ENCODE peak calls at places on chromosomes 5 and 9, in nine cellular contexts. O is neural progenitor cell; W is A549; Z is K562; G is kidney; L is mesenchymal stem cell; U is naive thymus-derived CD4-positive, alpha-beta T cell; P is GM23248; S is Panc1. K is an unnamed sample. For H3K4me1, the result is how much of the 10 kb centered on the place peaks cover.

GRCh38 chr5:126868961-126869451 is 92.1 kb downstream of the LMNB1 start:
- DNase-seq in O (peak), W (no peak), Z (no peak), G (no peak), L (no peak), U (no peak), P (peak), S (no peak), K (no peak)

GRCh38 chr5:35345222-35345621 is 114.9 kb upstream of the PRLR start:
- DNase-seq in O (no peak), W (no peak), Z (no peak), G (no peak), L (no peak), U (no peak), P (no peak), S (no peak), K (no peak)

GRCh38 chr5:59099270-59099994 is 516.6 kb downstream of the RAB3C start:
- DNase-seq in O (no peak), W (peak), Z (no peak), G (no peak), L (peak), U (no peak), P (peak), S (peak), K (peak)

GRCh38 chr5:17148481-17148880 is 69.0 kb upstream of the BASP1 start:
- DNase-seq in O (no peak), W (no peak), Z (no peak), G (no peak), L (no peak), U (no peak), P (no peak), S (no peak), K (no peak)

GRCh38 chr9:76255781-76256455 is 138.3 kb downstream of the RFK start:
- DNase-seq in O (no peak), W (no peak), Z (no peak), G (no peak), L (peak), U (no peak), P (peak), S (no peak), K (peak)

GRCh38 chr5:53114988-53115387 is 5.4 kb upstream of the MOCS2 start:
- DNase-seq in O (no peak), W (no peak), Z (no peak), G (no peak), L (peak), U (no peak), P (peak), S (no peak), K (no peak)

GRCh38 chr9:105484226-105484625 is 36.4 kb downstream of the FSD1L start:
- DNase-seq in O (no peak), W (no peak), Z (no peak), G (no peak), L (no peak), U (no peak), P (no peak), S (no peak), K (no peak)

GRCh38 chr9:71552480-71552879 is 215.8 kb downstream of the CEMIP2 start:
- DNase-seq in O (peak), W (no peak), Z (no peak), G (peak), L (no peak), U (no peak), P (no peak), S (no peak), K (no peak)

GRCh38 chr9:118891213-118891612 is 478.0 kb downstream of the BRINP1 start:
- DNase-seq in O (no peak), W (no peak), Z (no peak), G (no peak), L (no peak), U (no peak), P (no peak), S (no peak), K (no peak)

GRCh38 chr5:91302958-91303357 is 80.2 kb downstream of the ARRDC3 start:
- DNase-seq in O (peak), W (no peak), Z (no peak), G (no peak), L (no peak), U (no peak), P (no peak), S (no peak), K (no peak)

GRCh38 chr5:173760461-173761181 is 127.5 kb upstream of the CPEB4 start:
- DNase-seq in O (no peak), W (no peak), Z (no peak), G (no peak), L (no peak), U (no peak), P (no peak), S (no peak), K (no peak)

GRCh38 chr5:79495311-79495710 is 18.6 kb downstream of the HOMER1 start:
- DNase-seq in O (no peak), W (no peak), Z (no peak), G (no peak), L (peak), U (no peak), P (peak), S (no peak), K (peak)

GRCh38 chr5:35230043-35230611 is at the start of gene PRLR:
- DNase-seq in O (peak), W (no peak), Z (no peak), G (peak), L (peak), U (no peak), P (peak), S (no peak), K (no peak)

GRCh38 chr9:136138566-136138965 is 19.9 kb upstream of the TMEM250 start:
- DNase-seq in O (peak), W (no peak), Z (peak), G (no peak), L (peak), U (no peak), P (peak), S (no peak), K (no peak)

GRCh38 chr5:52502591-52502990 is 285.1 kb upstream of the ITGA1 start:
- DNase-seq in O (peak), W (no peak), Z (no peak), G (no peak), L (no peak), U (no peak), P (no peak), S (no peak), K (no peak)

GRCh38 chr9:131838581-131839280 is 98.9 kb upstream of the RAPGEF1 start:
- DNase-seq in O (peak), W (no peak), Z (no peak), G (peak), L (no peak), U (no peak), P (no peak), S (no peak), K (no peak)

GRCh38 chr5:41856644-41857491 is 13.4 kb downstream of the OXCT1 start:
- DNase-seq in O (peak), W (peak), Z (peak), G (no peak), L (peak), U (peak), P (peak), S (peak), K (peak)

GRCh38 chr9:16282216-16282615 is 588.3 kb downstream of the BNC2 start:
- DNase-seq in O (no peak), W (no peak), Z (no peak), G (no peak), L (peak), U (no peak), P (peak), S (no peak), K (no peak)

GRCh38 chr5:133081716-133082115 is 29.9 kb downstream of the HSPA4 start:
- DNase-seq in O (no peak), W (no peak), Z (no peak), G (no peak), L (no peak), U (no peak), P (no peak), S (no peak), K (no peak)

GRCh38 chr5:91296691-91297143 is 86.4 kb downstream of the ARRDC3 start:
- DNase-seq in O (no peak), W (no peak), Z (no peak), G (peak), L (no peak), U (no peak), P (peak), S (no peak), K (no peak)

GRCh38 chr9:137143459-137143858 is 4.5 kb downstream of the GRIN1 start:
- DNase-seq in O (no peak), W (no peak), Z (no peak), G (no peak), L (no peak), U (no peak), P (no peak), S (no peak), K (no peak)

GRCh38 chr9:92439921-92440750 is 15.9 kb upstream of the OMD start:
- DNase-seq in O (no peak), W (no peak), Z (no peak), G (no peak), L (peak), U (no peak), P (peak), S (no peak), K (peak)

GRCh38 chr9:4932681-4933080 is 52.4 kb upstream of the JAK2 start:
- DNase-seq in O (no peak), W (no peak), Z (no peak), G (no peak), L (no peak), U (no peak), P (no peak), S (no peak), K (no peak)

GRCh38 chr5:60633336-60633735 is 66.6 kb downstream of the DEPDC1B start:
- DNase-seq in O (no peak), W (no peak), Z (no peak), G (no peak), L (peak), U (no peak), P (peak), S (no peak), K (peak)

GRCh38 chr9:115671911-115672310 is 481.7 kb upstream of the PAPPA start:
- DNase-seq in O (no peak), W (no peak), Z (no peak), G (no peak), L (no peak), U (no peak), P (no peak), S (no peak), K (no peak)

GRCh38 chr5:79834420-79835219 is 145.0 kb downstream of the CMYA5 start:
- DNase-seq in O (no peak), W (no peak), Z (no peak), G (no peak), L (no peak), U (no peak), P (no peak), S (no peak), K (no peak)

GRCh38 chr5:117947121-117947520 is 1041.2 kb downstream of the DTWD2 start:
- DNase-seq in O (no peak), W (no peak), Z (no peak), G (no peak), L (no peak), U (no peak), P (no peak), S (no peak), K (no peak)

GRCh38 chr9:121399883-121400607 is 30.0 kb upstream of the STOM start:
- DNase-seq in O (peak), W (peak), Z (peak), G (no peak), L (peak), U (peak), P (peak), S (peak), K (peak)

GRCh38 chr5:163162645-163163044 is 274.8 kb upstream of the CCNG1 start:
- DNase-seq in O (no peak), W (no peak), Z (no peak), G (no peak), L (no peak), U (no peak), P (no peak), S (no peak), K (no peak)

GRCh38 chr5:79562351-79563246 is 48.7 kb upstream of the HOMER1 start:
- DNase-seq in O (no peak), W (no peak), Z (no peak), G (no peak), L (peak), U (no peak), P (peak), S (no peak), K (no peak)

GRCh38 chr5:57258943-57259342 is 85.1 kb downstream of the GPBP1 start:
- DNase-seq in O (no peak), W (no peak), Z (no peak), G (no peak), L (no peak), U (no peak), P (no peak), S (no peak), K (no peak)

GRCh38 chr9:136121801-136122200 is 3.1 kb upstream of the TMEM250 start:
- DNase-seq in O (no peak), W (no peak), Z (no peak), G (no peak), L (no peak), U (no peak), P (no peak), S (no peak), K (no peak)

GRCh38 chr5:155620819-155621410 is 607.4 kb downstream of the KIF4B start:
- DNase-seq in O (peak), W (no peak), Z (no peak), G (no peak), L (no peak), U (no peak), P (no peak), S (no peak), K (no peak)

GRCh38 chr5:14234204-14234603 is 91.1 kb downstream of the TRIO start:
- DNase-seq in O (no peak), W (no peak), Z (no peak), G (no peak), L (no peak), U (no peak), P (peak), S (no peak), K (peak)

DNA sequence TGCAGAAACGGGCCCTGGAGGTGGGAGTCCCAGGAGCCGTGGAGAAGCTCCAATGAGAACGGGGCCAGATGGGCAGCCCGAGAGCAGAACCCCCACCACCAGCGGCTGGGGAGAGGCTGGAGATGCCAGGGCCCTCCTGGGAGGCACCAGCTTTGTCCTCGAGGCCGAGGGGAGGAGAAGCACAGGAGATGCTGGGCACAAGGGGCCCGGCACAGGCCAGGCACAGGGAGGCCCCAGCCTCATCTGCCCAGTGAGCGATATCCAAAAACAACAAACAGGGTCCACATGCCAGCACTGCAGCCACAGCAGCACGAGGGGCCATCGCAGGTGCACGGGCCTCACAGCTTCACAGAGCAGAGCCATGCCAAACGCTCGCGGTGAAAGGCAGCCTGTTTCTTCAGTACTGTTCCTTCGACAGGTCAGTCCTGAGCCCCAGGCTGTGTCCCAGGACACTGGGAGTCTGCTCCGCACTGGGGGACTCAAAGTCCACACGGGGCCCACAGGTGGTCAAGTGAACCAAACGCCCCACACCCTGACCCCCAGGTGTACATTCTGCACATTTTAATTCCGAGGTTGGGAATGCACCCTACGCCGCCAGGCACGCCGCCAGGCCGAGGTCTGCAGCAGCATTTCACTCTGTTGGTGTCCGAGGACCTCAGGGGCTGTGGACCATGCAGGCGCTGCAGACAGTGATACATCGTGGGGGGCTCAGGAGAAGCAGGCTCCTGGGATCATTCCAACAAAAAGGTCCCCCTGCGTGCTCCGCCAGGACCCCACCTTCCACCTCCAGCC is 9.5 kb downstream of the LPCAT1 start:
- DNase-seq in O (peak), W (no peak), Z (no peak), G (peak), L (no peak), U (no peak), P (no peak), S (no peak), K (no peak)
- H3K4me1 ChIP-seq in O (under half), W (half or more), Z (under half), G (under half), L (half or more), U (under half), P (under half), S (under half), K (under half)

GRCh38 chr5:82165740-82166530 is 112.2 kb downstream of the RPS23 start:
- DNase-seq in O (peak), W (peak), Z (peak), G (peak), L (peak), U (peak), P (peak), S (no peak), K (peak)
- H3K4me1 ChIP-seq in O (under half), W (under half), Z (under half), G (under half), L (under half), U (under half), P (under half), S (under half), K (under half)

GRCh38 chr9:134341929-134342745 is 15.9 kb downstream of the RXRA start:
- DNase-seq in O (no peak), W (no peak), Z (no peak), G (no peak), L (no peak), U (no peak), P (no peak), S (no peak), K (no peak)
- H3K4me1 ChIP-seq in O (under half), W (under half), Z (under half), G (half or more), L (half or more), U (under half), P (under half), S (under half), K (under half)

DNA sequence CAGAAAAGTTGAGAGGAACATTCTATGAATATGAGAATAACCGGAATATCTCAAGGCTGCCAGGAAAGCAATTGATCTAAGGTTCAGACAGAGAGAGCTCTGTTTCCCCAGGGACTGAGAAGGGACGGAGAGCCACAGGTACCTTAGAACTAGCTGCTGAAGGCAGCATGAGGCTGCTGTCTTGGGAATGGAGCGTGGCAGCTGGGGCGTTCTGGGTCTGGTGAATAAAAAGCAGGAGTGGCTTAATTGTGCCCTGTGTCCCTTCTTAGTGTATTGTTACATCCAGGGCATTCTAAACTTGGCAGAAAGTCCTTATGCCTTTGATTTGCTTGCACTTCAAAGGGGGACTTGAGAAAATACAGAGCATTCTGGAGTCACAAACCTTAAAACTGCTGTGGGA is 434.5 kb downstream of the KDM4C start:
- DNase-seq in O (no peak), W (no peak), Z (no peak), G (no peak), L (no peak), U (no peak), P (no peak), S (no peak), K (no peak)
- H3K4me1 ChIP-seq in O (under half), W (under half), Z (under half), G (under half), L (under half), U (under half), P (under half), S (under half), K (under half)

GRCh38 chr5:169290895-169291294 is 10.0 kb downstream of the SLIT3 start:
- DNase-seq in O (no peak), W (no peak), Z (no peak), G (no peak), L (no peak), U (no peak), P (peak), S (no peak), K (peak)

GRCh38 chr5:169289520-169289919 is 11.4 kb downstream of the SLIT3 start:
- DNase-seq in O (peak), W (no peak), Z (no peak), G (no peak), L (no peak), U (no peak), P (peak), S (no peak), K (no peak)

GRCh38 chr5:169288066-169288753 is 12.7 kb downstream of the SLIT3 start:
- DNase-seq in O (no peak), W (no peak), Z (no peak), G (no peak), L (no peak), U (no peak), P (peak), S (no peak), K (no peak)

GRCh38 chr5:169286572-169287325 is 14.2 kb downstream of the SLIT3 start:
- DNase-seq in O (no peak), W (no peak), Z (no peak), G (no peak), L (no peak), U (no peak), P (peak), S (no peak), K (no peak)

DNA sequence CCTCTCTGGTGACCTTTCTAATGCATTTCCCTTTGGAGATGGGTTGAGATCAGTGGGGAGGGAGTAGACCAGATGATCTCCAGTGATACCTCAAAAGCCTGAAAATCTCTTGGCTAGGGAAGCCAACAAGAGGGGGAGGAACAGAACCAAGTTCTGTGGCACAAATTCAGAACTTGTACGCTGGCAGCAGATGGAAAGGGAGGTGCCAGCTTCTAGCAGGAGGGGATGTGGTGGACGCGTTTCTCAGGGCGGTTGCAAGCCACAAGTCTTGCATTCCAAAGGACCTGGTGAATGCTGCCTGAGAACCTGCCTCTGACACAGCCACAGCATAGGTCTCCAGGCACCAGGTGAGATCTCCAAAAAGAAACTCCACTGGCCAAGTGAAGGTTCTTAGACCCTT is 13.4 kb downstream of the SLIT3 start:
- DNase-seq in O (no peak), W (no peak), Z (no peak), G (no peak), L (no peak), U (no peak), P (peak), S (no peak), K (no peak)
- H3K4me1 ChIP-seq in O (under half), W (under half), Z (under half), G (under half), L (under half), U (under half), P (under half), S (under half), K (under half)

GRCh38 chr5:109741390-109741789 is 51.7 kb downstream of the MAN2A1 start:
- DNase-seq in O (peak), W (no peak), Z (no peak), G (no peak), L (no peak), U (no peak), P (no peak), S (no peak), K (no peak)

GRCh38 chr5:109740329-109740728 is 50.6 kb downstream of the MAN2A1 start:
- DNase-seq in O (peak), W (no peak), Z (no peak), G (peak), L (peak), U (no peak), P (peak), S (no peak), K (no peak)

GRCh38 chr5:109744261-109744660 is 54.5 kb downstream of the MAN2A1 start:
- DNase-seq in O (no peak), W (no peak), Z (no peak), G (no peak), L (no peak), U (no peak), P (no peak), S (no peak), K (no peak)

GRCh38 chr5:109743041-109743531 is 53.4 kb downstream of the MAN2A1 start:
- DNase-seq in O (no peak), W (no peak), Z (peak), G (no peak), L (peak), U (no peak), P (no peak), S (no peak), K (no peak)

DNA sequence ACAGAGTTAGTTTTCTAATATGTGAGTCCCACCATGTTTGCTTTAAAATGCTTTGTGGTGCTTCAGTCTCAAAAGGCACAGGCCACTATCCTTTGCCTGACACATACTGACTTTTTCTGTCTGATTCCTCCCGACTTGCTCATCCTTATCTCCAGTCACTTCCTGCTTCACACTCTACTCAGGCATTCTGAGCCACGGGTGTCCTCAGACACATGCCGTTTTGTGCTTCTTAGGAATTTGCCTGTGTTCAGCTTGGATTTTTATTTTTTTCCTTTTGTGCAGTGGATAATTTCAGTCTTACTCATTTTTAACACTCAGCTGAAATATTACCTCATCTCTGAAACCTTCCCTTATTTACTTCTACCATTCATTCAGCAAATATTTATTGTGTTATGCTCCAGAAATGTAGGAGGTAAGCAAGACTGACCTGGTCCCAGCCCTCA is 54.1 kb downstream of the MAN2A1 start:
- DNase-seq in O (peak), W (peak), Z (peak), G (no peak), L (peak), U (no peak), P (peak), S (peak), K (peak)
- H3K4me1 ChIP-seq in O (half or more), W (under half), Z (under half), G (under half), L (under half), U (under half), P (half or more), S (under half), K (half or more)